ENCODE peak calls at places on chromosome 2, in six cellular contexts. W is coronary artery, F is stomach, Y is OCI-LY7, U is cardiac muscle cell, Z is ovary. Q is an unnamed sample.

GRCh38 chr2:100013892-100014677 is 128.3 kb downstream of the AFF3 start:
- DNase-seq in W (no peak), F (peak; percentile 41), Y (no peak), U (peak; percentile 84), Z (peak; percentile 77), Q (no peak)

GRCh38 chr2:236244256-236244655 is 19.9 kb downstream of the ASB18 start:
- DNase-seq in W (no peak), F (no peak), Y (no peak), U (no peak), Z (no peak), Q (no peak)

GRCh38 chr2:187709063-187709462 is 154.8 kb upstream of the TFPI start:
- DNase-seq in W (no peak), F (no peak), Y (no peak), U (no peak), Z (no peak), Q (no peak)

GRCh38 chr2:96391153-96391827 is 55.7 kb downstream of the NCAPH start:
- DNase-seq in W (no peak), F (no peak), Y (no peak), U (no peak), Z (no peak), Q (no peak)

GRCh38 chr2:12389354-12390045 is 327.2 kb upstream of the TRIB2 start:
- DNase-seq in W (no peak), F (no peak), Y (no peak), U (peak; percentile 22), Z (no peak), Q (no peak)

GRCh38 chr2:4673025-4673489 is 969.7 kb downstream of the DCDC2C start:
- DNase-seq in W (no peak), F (no peak), Y (no peak), U (no peak), Z (no peak), Q (no peak)

GRCh38 chr2:46202987-46203386 is 94.2 kb upstream of the EPAS1 start:
- DNase-seq in W (no peak), F (no peak), Y (no peak), U (no peak), Z (no peak), Q (no peak)

GRCh38 chr2:72803151-72803550 is 22.7 kb downstream of the EXOC6B start:
- DNase-seq in W (no peak), F (no peak), Y (no peak), U (peak; percentile 53), Z (no peak), Q (no peak)

GRCh38 chr2:98936917-98937351 is 909 bp upstream of the CRACDL start:
- DNase-seq in W (no peak), F (no peak), Y (no peak), U (no peak), Z (no peak), Q (no peak)

GRCh38 chr2:98932778-98933343 is 3.2 kb downstream of the CRACDL start:
- DNase-seq in W (no peak), F (no peak), Y (no peak), U (no peak), Z (no peak), Q (no peak)

GRCh38 chr2:98935777-98936132 is 270 bp downstream of the CRACDL start:
- DNase-seq in W (no peak), F (no peak), Y (no peak), U (no peak), Z (no peak), Q (no peak)

GRCh38 chr2:98936133-98936916 is at the start of gene CRACDL:
- DNase-seq in W (no peak), F (no peak), Y (no peak), U (peak; percentile 27), Z (no peak), Q (no peak)

DNA sequence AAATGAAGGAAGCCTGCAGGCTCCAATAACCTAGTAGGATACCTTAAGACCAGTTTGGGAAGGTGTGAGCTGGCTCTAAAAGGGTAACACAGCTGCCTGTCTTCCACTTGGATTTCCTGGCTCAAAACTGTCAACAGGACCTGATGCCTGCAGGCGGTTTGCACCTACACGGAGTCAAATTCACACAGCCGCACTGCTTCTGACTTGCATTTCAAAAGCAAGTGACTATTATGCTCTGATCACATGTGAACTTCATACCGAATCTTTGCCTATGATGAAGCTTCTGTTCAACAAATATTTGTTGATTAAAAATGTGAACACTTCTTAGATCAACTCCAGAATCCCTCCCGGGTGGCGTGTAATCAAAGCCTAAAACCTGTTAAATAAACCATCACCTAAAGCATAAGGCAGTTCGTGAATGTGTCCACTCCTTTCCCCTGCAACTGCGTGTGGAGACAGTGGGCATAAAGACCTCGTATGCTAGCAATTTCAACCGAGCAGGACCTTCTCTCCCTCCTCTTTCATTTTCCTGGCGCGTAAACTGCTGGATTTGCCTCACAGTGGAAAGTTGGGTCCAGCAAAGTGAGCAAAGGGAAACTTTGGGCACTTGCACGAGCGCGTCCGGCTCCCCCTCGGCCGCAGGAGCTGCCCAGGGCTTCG is 784 bp downstream of the CRACDL start:
- DNase-seq in W (no peak), F (no peak), Y (no peak), U (no peak), Z (no peak), Q (no peak)
- H3K4me3 ChIP-seq in W (peak overlapping the region; percentile 76), F (peak overlapping the region; percentile 81), Y (no peak overlapping the region), U (peak overlapping the region; percentile 39), Z (peak overlapping the region; percentile 29), Q (peak overlapping the region; percentile 59)

DNA sequence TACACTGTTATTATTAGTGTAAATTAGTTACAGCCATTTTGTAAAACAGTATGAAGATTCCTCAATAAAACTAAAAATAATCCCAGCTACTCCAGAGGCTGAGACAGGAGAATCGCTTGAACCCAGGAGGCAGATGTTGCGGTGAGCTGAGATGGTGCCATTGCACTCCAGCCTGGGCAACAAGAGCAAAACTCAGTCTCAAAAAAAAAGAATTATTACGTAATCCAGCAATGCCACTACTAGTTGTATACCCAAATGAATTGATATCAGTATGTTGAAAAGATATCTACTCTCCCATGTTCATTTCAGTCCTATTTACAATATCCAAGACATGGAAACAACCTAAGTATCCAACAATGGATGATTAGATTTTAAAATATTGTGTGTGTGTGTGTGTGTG is 313.6 kb downstream of the EPHA4 start:
- DNase-seq in W (no peak), F (no peak), Y (no peak), U (no peak), Z (no peak), Q (no peak)
- TF ChIP-seq CTCF in W (no peak), F (no peak), Y (no peak), U (no peak), Z (no peak), Q (no peak)

GRCh38 chr2:177171418-177171865 is 41.2 kb upstream of the HNRNPA3 start:
- DNase-seq in W (no peak), F (peak; percentile 69), Y (no peak), U (peak; percentile 18), Z (no peak), Q (no peak)
- H3K27ac ChIP-seq in W (no peak overlapping the region), F (peak overlapping the region; percentile 51), Y (no peak overlapping the region), U (no peak overlapping the region), Z (no peak overlapping the region), Q (no peak overlapping the region)

GRCh38 chr2:14776216-14776615 is 143.7 kb downstream of the LRATD1 start:
- DNase-seq in W (no peak), F (no peak), Y (no peak), U (no peak), Z (no peak), Q (no peak)

GRCh38 chr2:14778015-14778414 is 145.5 kb downstream of the LRATD1 start:
- DNase-seq in W (no peak), F (no peak), Y (no peak), U (no peak), Z (no peak), Q (no peak)

GRCh38 chr2:14779252-14779651 is 146.7 kb downstream of the LRATD1 start:
- DNase-seq in W (no peak), F (no peak), Y (no peak), U (no peak), Z (no peak), Q (no peak)

GRCh38 chr2:14781148-14781547 is 148.6 kb downstream of the LRATD1 start:
- DNase-seq in W (no peak), F (no peak), Y (no peak), U (no peak), Z (no peak), Q (no peak)
- H3K4me3 ChIP-seq in W (no peak overlapping the region), F (no peak overlapping the region), Y (no peak overlapping the region), U (no peak overlapping the region), Z (no peak overlapping the region), Q (no peak overlapping the region)

Q was measured in dorsolateral prefrontal cortex.